ENCODE peak calls at places on chromosomes 12 and 14, in six cellular contexts. X is pancreas, Y is ascending aorta, C is nephron progenitor cell, T is GM23338, R is natural killer cell. E is an unnamed sample.

GRCh38 chr14:100375273-100375962 is 52.3 kb downstream of the SLC25A47 start:
- DNase-seq in X (peak; percentile 60), Y (peak; percentile 89), C (peak; percentile 36), T (peak; percentile 66), R (no peak), E (peak; percentile 62)

GRCh38 chr14:76081642-76082041 is 70.1 kb upstream of the GPATCH2L start:
- DNase-seq in X (no peak), Y (no peak), C (no peak), T (no peak), R (no peak), E (no peak)

GRCh38 chr12:116430911-116431565 is 128.1 kb upstream of the MAP1LC3B2 start:
- DNase-seq in X (no peak), Y (no peak), C (no peak), T (no peak), R (no peak), E (no peak)

GRCh38 chr12:95102916-95103671 is 29.7 kb upstream of the NR2C1 start:
- DNase-seq in X (no peak), Y (no peak), C (no peak), T (no peak), R (no peak), E (no peak)

GRCh38 chr12:541676-542289 is 82.0 kb downstream of the B4GALNT3 start:
- DNase-seq in X (no peak), Y (no peak), C (no peak), T (no peak), R (no peak), E (no peak)

GRCh38 chr12:100295764-100296555 is 29.0 kb downstream of the SCYL2 start:
- DNase-seq in X (no peak), Y (no peak), C (no peak), T (no peak), R (no peak), E (no peak)

GRCh38 chr12:90010089-90010488 is 301.5 kb upstream of the ATP2B1 start:
- DNase-seq in X (no peak), Y (no peak), C (no peak), T (peak; percentile 13), R (no peak), E (no peak)

GRCh38 chr14:77516111-77516510 is 17.5 kb upstream of the ISM2 start:
- DNase-seq in X (no peak), Y (no peak), C (no peak), T (no peak), R (no peak), E (no peak)

GRCh38 chr14:30928462-30928861 is 54.1 kb downstream of the COCH start:
- DNase-seq in X (no peak), Y (no peak), C (no peak), T (no peak), R (no peak), E (no peak)

GRCh38 chr12:109428038-109428629 is 49.0 kb downstream of the KCTD10 start:
- DNase-seq in X (peak; percentile 80), Y (peak; percentile 91), C (peak; percentile 81), T (peak; percentile 86), R (peak; percentile 77), E (peak; percentile 82)

GRCh38 chr12:29534935-29535334 is 37.4 kb upstream of the OVCH1 start:
- DNase-seq in X (no peak), Y (no peak), C (no peak), T (peak; percentile 42), R (no peak), E (no peak)

GRCh38 chr12:1504304-1505150 is 89.9 kb downstream of the FBXL14 start:
- DNase-seq in X (no peak), Y (no peak), C (peak; percentile 40), T (no peak), R (no peak), E (no peak)

GRCh38 chr12:123966596-123966995 is 6.0 kb downstream of the CCDC92 start:
- DNase-seq in X (no peak), Y (no peak), C (no peak), T (no peak), R (no peak), E (no peak)

GRCh38 chr12:94057262-94058151 is 90.9 kb upstream of the PLXNC1 start:
- DNase-seq in X (no peak), Y (no peak), C (no peak), T (peak; percentile 18), R (no peak), E (no peak)

GRCh38 chr12:24630446-24630845 is 318.5 kb downstream of the BCAT1 start:
- DNase-seq in X (no peak), Y (no peak), C (no peak), T (peak; percentile 22), R (no peak), E (no peak)
- TF ChIP-seq CTCF in X (no peak), Y (no peak), C (no peak), T (peak; percentile 58), R (no peak), E (no peak)

GRCh38 chr12:66688836-66689439 is 10.1 kb upstream of the GRIP1 start:
- DNase-seq in X (peak; percentile 61), Y (no peak), C (peak; percentile 57), T (peak; percentile 91), R (peak; percentile 17), E (peak; percentile 48)
- TF ChIP-seq CTCF in X (no peak), Y (peak; percentile 11), C (peak; percentile 60), T (peak; percentile 97), R (peak; percentile 42), E (peak; percentile 41)

GRCh38 chr14:104975481-104976197 is 2.5 kb downstream of the AHNAK2 start:
- DNase-seq in X (peak; percentile 28), Y (no peak), C (peak; percentile 43), T (peak; percentile 57), R (no peak), E (no peak)

GRCh38 chr14:104977008-104977680 is 1.0 kb downstream of the AHNAK2 start:
- DNase-seq in X (peak; percentile 20), Y (no peak), C (no peak), T (no peak), R (no peak), E (no peak)

GRCh38 chr14:104974665-104975390 is 3.3 kb downstream of the AHNAK2 start:
- DNase-seq in X (no peak), Y (no peak), C (no peak), T (no peak), R (no peak), E (peak; percentile 35)

GRCh38 chr14:104977681-104978647 is at the start of gene AHNAK2:
- DNase-seq in X (peak; percentile 77), Y (peak; percentile 84), C (peak; percentile 92), T (peak; percentile 92), R (no peak), E (peak; percentile 85)

GRCh38 chr14:104976198-104977007 is 1.8 kb downstream of the AHNAK2 start:
- DNase-seq in X (peak; percentile 91), Y (peak; percentile 90), C (peak; percentile 90), T (peak; percentile 83), R (peak; percentile 88), E (peak; percentile 91)
- TF ChIP-seq CTCF in X (peak; percentile 95), Y (peak; percentile 90), C (peak; percentile 93), T (peak; percentile 92), R (peak; percentile 95), E (peak; percentile 95)

GRCh38 chr12:27020761-27021160 is 1.6 kb upstream of the MED21 start:
- DNase-seq in X (no peak), Y (no peak), C (no peak), T (no peak), R (no peak), E (no peak)
- TF ChIP-seq CTCF in X (no peak), Y (no peak), C (no peak), T (no peak), R (no peak), E (no peak)

E was measured in right lobe of liver.